ENCODE peak calls at places on chromosomes 7 and 10, in nine cellular contexts. S, E, D, P, Q, N, A, M and L are unnamed samples.

GRCh38 chr7:29145553-29146081 is 720 bp downstream of the CPVL start:
- DNase-seq in S (no peak), E (no peak), D (no peak), P (no peak), Q (no peak), N (no peak), A (no peak), M (no peak), L (no peak)

GRCh38 chr10:46541735-46542566 is 14.5 kb downstream of the GPRIN2 start:
- DNase-seq in S (no peak), E (no peak), D (no peak), P (no peak), Q (no peak), N (no peak), A (peak; percentile 0), M (no peak), L (no peak)

GRCh38 chr7:96400518-96400917 is 78.6 kb upstream of the SLC25A13 start:
- DNase-seq in S (no peak), E (no peak), D (no peak), P (no peak), Q (no peak), N (no peak), A (no peak), M (no peak), L (no peak)

GRCh38 chr7:12056381-12056780 is 154.7 kb upstream of the TMEM106B start:
- DNase-seq in S (no peak), E (no peak), D (no peak), P (no peak), Q (no peak), N (no peak), A (no peak), M (no peak), L (no peak)

GRCh38 chr7:112283382-112283910 is 77.0 kb downstream of the ZNF277 start:
- DNase-seq in S (no peak), E (no peak), D (no peak), P (no peak), Q (no peak), N (no peak), A (no peak), M (no peak), L (no peak)

GRCh38 chr7:96314402-96315108 is 7.3 kb downstream of the SLC25A13 start:
- DNase-seq in S (no peak), E (no peak), D (no peak), P (peak; percentile 74), Q (peak; percentile 26), N (no peak), A (no peak), M (no peak), L (peak; percentile 87)

GRCh38 chr10:122468923-122469781 is 7.8 kb downstream of the HTRA1 start:
- DNase-seq in S (peak; percentile 58), E (no peak), D (no peak), P (peak; percentile 97), Q (no peak), N (no peak), A (no peak), M (no peak), L (peak; percentile 70)

GRCh38 chr7:111108526-111108925 is 17.6 kb downstream of the LRRN3 start:
- DNase-seq in S (no peak), E (no peak), D (no peak), P (peak; percentile 49), Q (no peak), N (no peak), A (no peak), M (no peak), L (no peak)